ENCODE peak calls at places on chromosomes 7 and 10, in ten cellular contexts. F is stimulated activated CD8-positive, alpha-beta memory T cell treated with anti-CD3 and anti-CD28 coated beads, Interleukin-7, amount 100 ng/mL, for 24 hours; O is AG08395; Z is RPMI8226; I is fibroblast of mammary gland; M is NCI-H2107; T is activated CD4-positive, alpha-beta T cell treated with anti-CD3 and anti-CD28 coated beads, Interleukin-2, amount 10 ng/mL, durations not matched to agents 7 days and 5 days; U is RKO; G is EL; E is aorta. L is an unnamed sample.

GRCh38 chr7:123643495-123644428 is 11.9 kb upstream of the LMOD2 start:
- DNase-seq in F (no peak), M (peak), E (no peak), Z (no peak), O (peak), I (peak), T (no peak), U (peak), G (peak), L (no peak)

GRCh38 chr7:105810556-105810955 is 65.8 kb downstream of the ATXN7L1 start:
- DNase-seq in I (no peak), O (no peak), Z (no peak), M (no peak), F (no peak), G (no peak), T (no peak), E (no peak), U (no peak), L (no peak)

GRCh38 chr10:95767884-95768556 is 12.1 kb downstream of the ENTPD1 start:
- DNase-seq in U (no peak), O (no peak), I (peak), M (no peak), F (no peak), E (no peak), G (peak), T (no peak), Z (peak), L (no peak)

GRCh38 chr7:71900556-71900955 is 511.6 kb downstream of the CALN1 start:
- DNase-seq in G (no peak), M (no peak), O (no peak), U (no peak), E (no peak), Z (peak), F (no peak), I (no peak), T (no peak), L (peak)

GRCh38 chr7:128758553-128758952 is 17.0 kb downstream of the OPN1SW start:
- DNase-seq in F (no peak), I (no peak), O (no peak), G (no peak), Z (no peak), T (no peak), M (no peak), U (no peak), E (no peak), L (no peak)

GRCh38 chr7:1385086-1385808 is 74.0 kb downstream of the MICALL2 start:
- DNase-seq in M (no peak), O (no peak), E (no peak), Z (no peak), F (no peak), I (no peak), U (no peak), T (no peak), G (no peak), L (no peak)

GRCh38 chr10:99497343-99498025 is 35.3 kb upstream of the NKX2-3 start:
- DNase-seq in U (no peak), Z (no peak), G (peak), O (no peak), T (no peak), E (no peak), I (no peak), F (no peak), M (no peak), L (no peak)

GRCh38 chr10:79410315-79411094 is 34.9 kb downstream of the ZCCHC24 start:
- DNase-seq in I (peak), O (no peak), G (peak), Z (no peak), F (no peak), T (no peak), E (peak), U (no peak), M (no peak), L (no peak)

L was measured in MM.1S.